ENCODE peak calls at places on chromosomes 3 and 15, in six cellular contexts. U is A549, A is endothelial cell of umbilical vein, B is HepG2, S is K562, K is GM12878. O is an unnamed sample.

GRCh38 chr3:172604895-172605646 is 81.8 kb upstream of the TNFSF10 start:
- DNase-seq in U (no peak), A (no peak), B (no peak), S (no peak), K (no peak), O (no peak)

GRCh38 chr3:183265713-183266417 is 12.8 kb downstream of the B3GNT5 start:
- DNase-seq in U (peak; percentile 81), A (peak; percentile 83), B (peak; percentile 56), S (no peak), K (no peak), O (peak; percentile 41)

GRCh38 chr15:100341662-100342560 is at the start of gene ADAMTS17:
- DNase-seq in U (peak; percentile 94), A (peak; percentile 92), B (peak; percentile 77), S (peak; percentile 25), K (peak; percentile 17), O (peak; percentile 97)

GRCh38 chr3:8301977-8302589 is 199.5 kb upstream of the LMCD1 start:
- DNase-seq in U (peak; percentile 61), A (peak; percentile 34), B (peak; percentile 31), S (peak; percentile 24), K (no peak), O (peak; percentile 59)

GRCh38 chr3:71859128-71859519 is 74.2 kb upstream of the PROK2 start:
- DNase-seq in U (peak; percentile 42), A (peak; percentile 8), B (peak; percentile 16), S (peak; percentile 26), K (no peak), O (peak; percentile 83)

GRCh38 chr3:129618901-129619671 is 12.6 kb upstream of the PLXND1 start:
- DNase-seq in U (no peak), A (peak; percentile 72), B (no peak), S (no peak), K (no peak), O (no peak)

GRCh38 chr15:92061511-92062200 is 208.1 kb downstream of the SLCO3A1 start:
- DNase-seq in U (no peak), A (no peak), B (no peak), S (no peak), K (no peak), O (no peak)

GRCh38 chr3:52005571-52005986 is 9.9 kb upstream of the RPL29 start:
- DNase-seq in U (no peak), A (peak; percentile 53), B (no peak), S (peak; percentile 47), K (no peak), O (no peak)

GRCh38 chr3:141410408-141410807 is 42.1 kb downstream of the ZBTB38 start:
- DNase-seq in U (peak; percentile 78), A (no peak), B (no peak), S (peak; percentile 50), K (no peak), O (no peak)

GRCh38 chr3:184335291-184335660 is 2.1 kb upstream of the FAM131A start:
- DNase-seq in U (peak; percentile 38), A (peak; percentile 4), B (no peak), S (peak; percentile 24), K (no peak), O (no peak)

GRCh38 chr3:76554717-76555116 is 485.2 kb upstream of the ROBO2 start:
- DNase-seq in U (no peak), A (no peak), B (no peak), S (no peak), K (no peak), O (no peak)

GRCh38 chr3:178300441-178300959 is 235.7 kb upstream of the KCNMB2 start:
- DNase-seq in U (no peak), A (no peak), B (no peak), S (peak; percentile 16), K (no peak), O (no peak)

GRCh38 chr3:106089806-106090205 is 221.0 kb upstream of the CBLB start:
- DNase-seq in U (no peak), A (no peak), B (no peak), S (no peak), K (no peak), O (no peak)

GRCh38 chr3:20099020-20099539 is 58.8 kb downstream of the KAT2B start:
- DNase-seq in U (no peak), A (no peak), B (no peak), S (no peak), K (no peak), O (no peak)

GRCh38 chr15:97316362-97316761 is 644.1 kb upstream of the ARRDC4 start:
- DNase-seq in U (no peak), A (no peak), B (no peak), S (no peak), K (no peak), O (no peak)

GRCh38 chr3:33377931-33378330 is 62.3 kb downstream of the UBP1 start:
- DNase-seq in U (peak; percentile 44), A (no peak), B (no peak), S (no peak), K (no peak), O (no peak)

GRCh38 chr15:36478561-36478960 is 100.9 kb upstream of the CDIN1 start:
- DNase-seq in U (no peak), A (no peak), B (no peak), S (no peak), K (no peak), O (no peak)

GRCh38 chr3:90080988-90081387 is 973.6 kb downstream of the EPHA3 start:
- DNase-seq in U (no peak), A (no peak), B (no peak), S (no peak), K (no peak), O (no peak)

GRCh38 chr15:48331796-48332641 is 790 bp downstream of the DUT start:
- DNase-seq in U (peak; percentile 69), A (no peak), B (peak; percentile 21), S (peak; percentile 84), K (no peak), O (peak; percentile 91)

GRCh38 chr3:192409203-192409837 is 318.0 kb downstream of the FGF12 start:
- DNase-seq in U (peak; percentile 43), A (peak; percentile 57), B (no peak), S (no peak), K (no peak), O (no peak)

GRCh38 chr15:74978503-74978902 is 16.9 kb upstream of the SCAMP5 start:
- DNase-seq in U (no peak), A (no peak), B (no peak), S (no peak), K (no peak), O (no peak)

GRCh38 chr15:31280037-31280830 is 46.4 kb upstream of the KLF13 start:
- DNase-seq in U (no peak), A (no peak), B (peak; percentile 68), S (no peak), K (no peak), O (no peak)

GRCh38 chr3:48034000-48034516 is 17.8 kb upstream of the MAP4 start:
- DNase-seq in U (no peak), A (peak; percentile 66), B (peak; percentile 59), S (no peak), K (no peak), O (no peak)

GRCh38 chr15:61518191-61518950 is 289.3 kb upstream of the RORA start:
- DNase-seq in U (peak; percentile 9), A (no peak), B (no peak), S (no peak), K (no peak), O (no peak)

GRCh38 chr15:50881121-50882048 is 27.1 kb upstream of the AP4E1 start:
- DNase-seq in U (no peak), A (no peak), B (peak; percentile 5), S (no peak), K (peak; percentile 56), O (peak; percentile 74)

GRCh38 chr3:24365168-24365567 is 129.5 kb downstream of the THRB start:
- DNase-seq in U (peak; percentile 84), A (peak; percentile 97), B (peak; percentile 90), S (no peak), K (no peak), O (peak; percentile 31)

GRCh38 chr15:47788685-47789084 is 71.4 kb downstream of the SEMA6D start:
- DNase-seq in U (no peak), A (no peak), B (no peak), S (no peak), K (no peak), O (no peak)

GRCh38 chr15:86691091-86691490 is 611.4 kb downstream of the AGBL1 start:
- DNase-seq in U (peak; percentile 18), A (no peak), B (no peak), S (no peak), K (no peak), O (peak; percentile 34)

GRCh38 chr3:134357914-134358811 is 16.1 kb downstream of the AMOTL2 start:
- DNase-seq in U (peak; percentile 82), A (peak; percentile 12), B (peak; percentile 87), S (no peak), K (no peak), O (peak; percentile 28)

GRCh38 chr15:31106495-31107300 is 5.2 kb upstream of the TRPM1 start:
- DNase-seq in U (no peak), A (no peak), B (no peak), S (no peak), K (no peak), O (peak; percentile 88)

GRCh38 chr3:187098925-187099512 is 40.3 kb downstream of the RPL39L start:
- DNase-seq in U (no peak), A (no peak), B (no peak), S (peak; percentile 37), K (no peak), O (peak; percentile 56)

DNA sequence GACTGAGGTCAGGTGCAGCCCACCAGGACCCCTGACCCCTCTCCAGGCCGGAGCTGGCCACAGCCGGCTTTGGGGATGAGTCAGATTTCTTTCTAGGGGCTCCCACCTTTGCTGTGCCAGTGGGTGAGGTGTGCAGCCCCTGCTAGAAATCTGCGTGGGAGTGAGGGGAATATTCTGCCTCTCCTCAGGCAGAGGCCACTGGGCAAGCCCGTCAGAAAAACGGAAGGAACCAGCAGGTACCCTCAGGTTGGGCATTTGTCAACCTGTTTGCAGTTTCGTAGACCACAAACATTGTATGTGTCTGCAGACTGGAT is 1.8 kb downstream of the CTDSPL start:
- DNase-seq in U (no peak), A (no peak), B (no peak), S (no peak), K (no peak), O (no peak)
- TF ChIP-seq POLR2A in U (no peak), A (no peak), B (no peak), S (no peak), K (no peak), O (no peak)

GRCh38 chr3:14265246-14265962 is 86.8 kb downstream of the LSM3 start:
- DNase-seq in U (peak; percentile 75), A (no peak), B (peak; percentile 27), S (peak; percentile 77), K (no peak), O (no peak)
- TF ChIP-seq MYC in U (peak; percentile 19), A (no peak), B (no peak), S (no peak), K (no peak), O (no peak)

GRCh38 chr3:113585720-113586119 is 53.4 kb downstream of the SIDT1 start:
- DNase-seq in U (no peak), A (no peak), B (no peak), S (no peak), K (no peak), O (no peak)
- H3K4me3 ChIP-seq in U (no peak overlapping the region), A (no peak overlapping the region), B (no peak overlapping the region), S (no peak overlapping the region), K (no peak overlapping the region), O (no peak overlapping the region)

DNA sequence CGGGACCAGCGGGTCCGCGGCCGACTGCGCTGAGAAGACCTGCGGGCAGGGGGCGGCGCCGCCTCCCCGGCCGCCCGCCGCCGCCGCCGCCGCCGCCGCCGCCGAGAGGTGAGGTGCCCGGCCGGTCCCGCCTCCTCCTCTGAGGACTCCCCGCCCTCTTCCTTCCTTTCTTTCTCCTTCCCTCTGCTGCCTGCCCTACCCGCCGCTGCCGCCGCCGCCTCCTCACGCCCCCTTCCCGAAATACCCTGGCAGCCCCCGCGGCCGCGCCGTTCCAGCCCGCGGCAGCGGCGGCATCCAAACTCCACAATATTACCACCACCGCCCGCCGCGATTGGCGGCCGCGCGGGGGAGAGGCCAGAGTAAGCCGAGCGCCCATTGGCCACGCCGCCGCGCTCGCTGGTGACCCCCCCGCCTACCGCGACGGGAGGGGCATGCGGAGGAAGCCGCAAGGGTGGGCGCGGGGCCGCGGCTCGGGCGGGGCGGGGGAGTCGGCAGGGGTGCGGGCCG is 61.8 kb upstream of the ANKRD28 start:
- DNase-seq in U (peak; percentile 86), A (peak; percentile 82), B (peak; percentile 65), S (peak; percentile 96), K (no peak), O (peak; percentile 92)
- TF ChIP-seq POLR2A in U (peak; percentile 14), A (no peak), B (peak; percentile 44), S (peak; percentile 76), K (peak; percentile 64), O (peak; percentile 49)

O was measured in NB4.